ENCODE peak calls at places on chromosomes 7 and 10, in six cellular contexts. One of them, this sample, is unnamed.

GRCh38 chr10:29438271-29438670 is 149.4 kb downstream of the LYZL1 start:
- DNase-seq in B cell: no peak
- DNase-seq in cardiac muscle cell: no peak
- DNase-seq in glutamatergic neuron: no peak
- DNase-seq in tibial nerve: no peak
- DNase-seq in lung: no peak
- DNase-seq in this sample: no peak

GRCh38 chr7:14759785-14760184 is 142.8 kb downstream of the DGKB start:
- DNase-seq in B cell: no peak
- DNase-seq in cardiac muscle cell: no peak
- DNase-seq in lung: no peak
- DNase-seq in tibial nerve: no peak
- DNase-seq in glutamatergic neuron: no peak
- DNase-seq in this sample: no peak

GRCh38 chr10:34957531-34957930 is 132.6 kb downstream of the CUL2 start:
- DNase-seq in cardiac muscle cell: no peak
- DNase-seq in glutamatergic neuron: no peak
- DNase-seq in B cell: no peak
- DNase-seq in lung: no peak
- DNase-seq in tibial nerve: no peak
- DNase-seq in this sample: no peak

GRCh38 chr7:44637788-44638594 is 31.6 kb downstream of the OGDH start:
- DNase-seq in lung: no peak
- DNase-seq in glutamatergic neuron: no peak
- DNase-seq in cardiac muscle cell: peak
- DNase-seq in B cell: peak
- DNase-seq in tibial nerve: no peak
- DNase-seq in this sample: peak

GRCh38 chr10:72563327-72563932 is 62.4 kb downstream of the MICU1 start:
- DNase-seq in cardiac muscle cell: no peak
- DNase-seq in lung: no peak
- DNase-seq in glutamatergic neuron: no peak
- DNase-seq in tibial nerve: no peak
- DNase-seq in B cell: no peak
- DNase-seq in this sample: no peak

GRCh38 chr10:132523561-132524442 is 13.8 kb upstream of the INPP5A start:
- DNase-seq in glutamatergic neuron: no peak
- DNase-seq in lung: no peak
- DNase-seq in cardiac muscle cell: no peak
- DNase-seq in tibial nerve: no peak
- DNase-seq in B cell: no peak
- DNase-seq in this sample: no peak

GRCh38 chr10:112532053-112532658 is 85.1 kb downstream of the VTI1A start:
- DNase-seq in glutamatergic neuron: no peak
- DNase-seq in B cell: no peak
- DNase-seq in cardiac muscle cell: no peak
- DNase-seq in tibial nerve: no peak
- DNase-seq in lung: no peak
- DNase-seq in this sample: no peak

GRCh38 chr10:10629512-10629911 is 388.2 kb upstream of the CELF2 start:
- DNase-seq in glutamatergic neuron: no peak
- DNase-seq in cardiac muscle cell: peak
- DNase-seq in B cell: no peak
- DNase-seq in tibial nerve: no peak
- DNase-seq in lung: no peak
- DNase-seq in this sample: no peak

GRCh38 chr7:79461660-79462059 is 8.2 kb upstream of the MAGI2 start:
- DNase-seq in tibial nerve: no peak
- DNase-seq in B cell: no peak
- DNase-seq in lung: no peak
- DNase-seq in cardiac muscle cell: peak
- DNase-seq in glutamatergic neuron: no peak
- DNase-seq in this sample: no peak

GRCh38 chr7:103929808-103930415 is 59.5 kb downstream of the RELN start:
- DNase-seq in B cell: no peak
- DNase-seq in cardiac muscle cell: no peak
- DNase-seq in lung: no peak
- DNase-seq in tibial nerve: no peak
- DNase-seq in glutamatergic neuron: no peak
- DNase-seq in this sample: no peak

GRCh38 chr7:155553871-155554270 is 7.5 kb upstream of the CNPY1 start:
- DNase-seq in tibial nerve: no peak
- DNase-seq in cardiac muscle cell: no peak
- DNase-seq in glutamatergic neuron: no peak
- DNase-seq in B cell: no peak
- DNase-seq in lung: no peak
- DNase-seq in this sample: no peak

GRCh38 chr10:23535381-23535780 is 96.5 kb downstream of the OTUD1 start:
- DNase-seq in cardiac muscle cell: no peak
- DNase-seq in glutamatergic neuron: no peak
- DNase-seq in tibial nerve: no peak
- DNase-seq in B cell: no peak
- DNase-seq in lung: no peak
- DNase-seq in this sample: no peak

GRCh38 chr7:29230871-29231345 is 36.3 kb downstream of the CHN2 start:
- DNase-seq in lung: no peak
- DNase-seq in B cell: no peak
- DNase-seq in tibial nerve: no peak
- DNase-seq in cardiac muscle cell: no peak
- DNase-seq in glutamatergic neuron: no peak
- DNase-seq in this sample: no peak

GRCh38 chr10:103111918-103112877 is 80.9 kb downstream of the NT5C2 start:
- DNase-seq in tibial nerve: no peak
- DNase-seq in lung: no peak
- DNase-seq in B cell: no peak
- DNase-seq in cardiac muscle cell: no peak
- DNase-seq in glutamatergic neuron: no peak
- DNase-seq in this sample: no peak

GRCh38 chr7:20320786-20321185 is 9.9 kb upstream of the ITGB8 start:
- DNase-seq in B cell: no peak
- DNase-seq in tibial nerve: no peak
- DNase-seq in lung: no peak
- DNase-seq in cardiac muscle cell: no peak
- DNase-seq in glutamatergic neuron: no peak
- DNase-seq in this sample: no peak

GRCh38 chr10:18216482-18216881 is 76.3 kb downstream of the CACNB2 start:
- DNase-seq in lung: no peak
- DNase-seq in B cell: no peak
- DNase-seq in tibial nerve: no peak
- DNase-seq in cardiac muscle cell: peak
- DNase-seq in glutamatergic neuron: no peak
- DNase-seq in this sample: no peak

GRCh38 chr7:7834761-7835160 is 116.4 kb upstream of the RPA3 start:
- DNase-seq in tibial nerve: no peak
- DNase-seq in cardiac muscle cell: no peak
- DNase-seq in glutamatergic neuron: no peak
- DNase-seq in lung: no peak
- DNase-seq in B cell: no peak
- DNase-seq in this sample: no peak

GRCh38 chr10:6383099-6383812 is 180.5 kb downstream of the PFKFB3 start:
- DNase-seq in lung: no peak
- DNase-seq in tibial nerve: no peak
- DNase-seq in cardiac muscle cell: peak
- DNase-seq in B cell: no peak
- DNase-seq in glutamatergic neuron: no peak
- DNase-seq in this sample: no peak

GRCh38 chr7:47535704-47536628 is 45.9 kb downstream of the TNS3 start:
- DNase-seq in cardiac muscle cell: no peak
- DNase-seq in B cell: no peak
- DNase-seq in tibial nerve: no peak
- DNase-seq in glutamatergic neuron: no peak
- DNase-seq in lung: no peak
- DNase-seq in this sample: no peak

GRCh38 chr10:111716032-111716431 is 467.5 kb downstream of the GPAM start:
- DNase-seq in cardiac muscle cell: no peak
- DNase-seq in glutamatergic neuron: no peak
- DNase-seq in B cell: no peak
- DNase-seq in lung: no peak
- DNase-seq in tibial nerve: no peak
- DNase-seq in this sample: no peak

GRCh38 chr7:30805931-30806330 is 34.7 kb downstream of the MINDY4 start:
- DNase-seq in B cell: no peak
- DNase-seq in glutamatergic neuron: no peak
- DNase-seq in lung: no peak
- DNase-seq in cardiac muscle cell: no peak
- DNase-seq in tibial nerve: no peak
- DNase-seq in this sample: no peak

GRCh38 chr7:13017325-13017853 is 330.0 kb downstream of the ARL4A start:
- DNase-seq in glutamatergic neuron: no peak
- DNase-seq in tibial nerve: no peak
- DNase-seq in cardiac muscle cell: peak
- DNase-seq in B cell: no peak
- DNase-seq in lung: no peak
- DNase-seq in this sample: no peak

GRCh38 chr10:13812804-13813203 is 226.0 kb downstream of the PRPF18 start:
- DNase-seq in glutamatergic neuron: no peak
- DNase-seq in tibial nerve: no peak
- DNase-seq in B cell: no peak
- DNase-seq in lung: no peak
- DNase-seq in cardiac muscle cell: no peak
- DNase-seq in this sample: no peak

DNA sequence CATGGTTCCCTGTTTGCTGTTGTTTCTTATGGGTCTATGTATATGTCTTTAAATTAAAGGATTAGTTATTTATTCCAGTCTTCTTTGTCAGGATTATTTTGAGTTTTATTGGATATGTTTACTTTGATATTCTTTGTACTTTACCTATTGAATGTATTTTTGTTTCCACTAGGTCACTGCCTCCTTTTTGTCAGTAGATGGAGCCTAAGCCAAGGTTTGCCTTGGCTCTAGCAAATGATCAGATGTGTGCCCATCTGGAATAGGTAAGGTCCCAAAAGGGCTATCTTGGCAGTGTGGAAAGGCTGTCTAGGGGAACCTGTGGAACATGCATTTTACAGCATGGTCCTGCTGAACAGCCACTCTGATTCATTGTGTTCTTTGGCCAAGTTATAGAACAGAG is 337.3 kb upstream of the GHITM start:
- DNase-seq in B cell: no peak
- DNase-seq in cardiac muscle cell: peak
- DNase-seq in lung: no peak
- DNase-seq in glutamatergic neuron: no peak
- DNase-seq in tibial nerve: no peak
- DNase-seq in this sample: no peak
- TF ChIP-seq CTCF in B cell: no peak
- TF ChIP-seq CTCF in cardiac muscle cell: no peak
- TF ChIP-seq CTCF in lung: no peak
- TF ChIP-seq CTCF in glutamatergic neuron: no peak
- TF ChIP-seq CTCF in tibial nerve: no peak
- TF ChIP-seq CTCF in this sample: no peak

DNA sequence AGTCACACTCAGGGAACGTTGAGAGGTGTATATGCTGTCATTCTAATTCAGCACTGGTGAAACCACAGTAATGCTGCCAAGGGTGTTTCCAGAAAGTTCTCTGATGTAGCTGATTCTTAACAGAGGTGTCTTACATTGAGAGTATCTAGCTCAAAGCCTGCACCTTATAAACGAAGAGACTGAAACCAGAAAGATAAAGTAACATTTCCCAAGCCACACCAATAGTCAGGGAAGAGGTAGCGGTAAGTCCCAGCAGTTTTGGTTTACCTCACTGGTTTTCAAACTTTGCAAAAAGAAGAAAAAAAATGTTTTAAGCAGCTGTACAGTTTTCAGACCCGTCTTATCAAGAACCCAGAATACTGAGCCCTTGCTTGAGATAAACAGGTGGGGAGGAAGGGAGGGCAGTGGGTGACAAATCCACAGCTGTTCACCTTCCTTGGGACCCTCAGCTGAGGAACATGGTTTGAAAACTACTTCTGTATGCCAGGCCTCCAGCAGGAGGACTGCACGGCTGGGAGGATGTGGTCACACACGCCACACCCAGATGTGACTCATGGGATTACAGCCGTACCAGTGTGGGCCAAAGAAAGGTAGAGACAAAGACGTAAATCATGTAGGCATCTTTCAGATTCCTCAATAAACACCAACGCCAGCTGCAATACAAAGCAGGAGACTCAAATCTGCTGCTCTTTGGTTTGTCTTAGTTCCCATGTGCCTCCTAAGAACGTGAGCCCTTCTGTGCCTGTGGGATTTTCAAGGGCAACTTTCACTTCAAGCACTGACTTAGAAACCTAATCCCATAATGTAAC is 64.0 kb upstream of the GSDME start:
- DNase-seq in cardiac muscle cell: peak
- DNase-seq in tibial nerve: no peak
- DNase-seq in B cell: peak
- DNase-seq in lung: peak
- DNase-seq in glutamatergic neuron: no peak
- DNase-seq in this sample: peak
- TF ChIP-seq CTCF in cardiac muscle cell: peak
- TF ChIP-seq CTCF in tibial nerve: no peak
- TF ChIP-seq CTCF in B cell: peak
- TF ChIP-seq CTCF in lung: no peak
- TF ChIP-seq CTCF in glutamatergic neuron: no peak
- TF ChIP-seq CTCF in this sample: no peak

DNA sequence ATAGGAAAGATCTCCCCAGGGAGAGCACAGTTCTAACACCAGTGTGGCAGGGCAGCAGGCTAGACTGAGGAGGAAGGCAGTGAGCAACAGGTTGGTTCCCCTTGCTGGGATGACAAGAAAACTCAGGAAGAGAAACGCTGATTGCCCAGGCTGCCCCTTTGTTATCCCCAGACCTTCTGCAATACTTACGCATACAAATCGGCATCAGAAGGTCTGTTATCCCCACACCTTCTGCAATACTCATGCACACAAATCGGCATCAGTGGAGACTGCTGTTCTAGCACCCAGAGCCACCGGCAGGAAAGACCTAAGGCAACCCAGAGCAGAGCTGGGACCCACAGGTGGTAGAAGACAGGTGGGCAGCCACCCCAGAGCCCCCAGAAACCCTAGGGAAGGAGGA is 99.0 kb downstream of the CPXM2 start:
- DNase-seq in tibial nerve: no peak
- DNase-seq in glutamatergic neuron: no peak
- DNase-seq in B cell: no peak
- DNase-seq in cardiac muscle cell: no peak
- DNase-seq in lung: no peak
- DNase-seq in this sample: no peak
- TF ChIP-seq CTCF in tibial nerve: no peak
- TF ChIP-seq CTCF in glutamatergic neuron: no peak
- TF ChIP-seq CTCF in B cell: no peak
- TF ChIP-seq CTCF in cardiac muscle cell: no peak
- TF ChIP-seq CTCF in lung: no peak
- TF ChIP-seq CTCF in this sample: no peak

DNA sequence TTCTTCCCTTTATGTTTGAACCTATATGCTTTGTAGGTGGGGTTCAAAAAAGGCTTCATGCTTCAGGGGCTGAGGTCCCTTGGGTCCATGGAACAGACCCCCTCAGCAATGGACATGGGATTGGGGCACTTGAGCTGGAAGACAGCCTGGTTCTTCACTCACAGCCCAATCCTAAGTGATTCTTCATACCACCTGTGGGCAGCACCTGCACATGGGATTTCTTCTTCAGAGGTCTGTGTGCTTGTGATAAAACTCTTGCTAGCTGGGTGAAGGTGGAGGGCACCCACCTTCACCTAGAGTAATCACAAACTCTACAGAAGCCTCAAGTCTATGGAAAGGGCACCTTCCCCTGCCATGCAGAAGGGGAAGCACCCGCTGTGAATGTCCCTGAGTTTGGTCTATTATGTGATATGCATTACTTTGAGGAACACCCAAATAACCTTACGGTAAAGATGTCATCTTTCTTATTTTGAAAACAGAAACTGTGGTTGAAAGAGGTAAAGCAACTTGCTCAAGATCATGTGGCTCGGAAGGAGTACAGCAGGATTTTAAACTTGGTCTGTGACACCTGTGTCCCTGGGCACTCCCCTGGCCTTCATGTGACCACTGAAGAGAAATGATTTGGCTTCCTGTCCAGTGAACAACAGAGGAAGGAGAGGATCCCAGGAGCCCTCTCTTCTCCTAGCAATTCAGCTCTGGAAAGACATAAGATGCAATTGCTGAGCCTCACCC is 469.5 kb upstream of the ZMIZ1 start:
- DNase-seq in tibial nerve: no peak
- DNase-seq in B cell: no peak
- DNase-seq in cardiac muscle cell: no peak
- DNase-seq in lung: no peak
- DNase-seq in glutamatergic neuron: no peak
- DNase-seq in this sample: no peak
- TF ChIP-seq CTCF in tibial nerve: no peak
- TF ChIP-seq CTCF in B cell: no peak
- TF ChIP-seq CTCF in cardiac muscle cell: no peak
- TF ChIP-seq CTCF in lung: no peak
- TF ChIP-seq CTCF in glutamatergic neuron: no peak
- TF ChIP-seq CTCF in this sample: no peak